ENCODE peak calls at places on chromosomes 5 and 9, in nine cellular contexts. One of them, this sample, is unnamed.

GRCh38 chr5:143057580-143057999 is 287.4 kb downstream of the ARHGAP26 start:
- DNase-seq in neural progenitor cell: no peak
- DNase-seq in PC-3: no peak
- DNase-seq in GM23338: no peak
- DNase-seq in SK-N-SH: no peak
- DNase-seq in HCT116: no peak
- DNase-seq in MM.1S: peak
- DNase-seq in hepatocyte: no peak
- DNase-seq in OCI-LY7: peak
- DNase-seq in this sample: peak

GRCh38 chr9:68482548-68482947 is 58.1 kb downstream of the TMEM252 start:
- DNase-seq in neural progenitor cell: no peak
- DNase-seq in PC-3: no peak
- DNase-seq in GM23338: no peak
- DNase-seq in SK-N-SH: no peak
- DNase-seq in HCT116: no peak
- DNase-seq in MM.1S: no peak
- DNase-seq in hepatocyte: no peak
- DNase-seq in OCI-LY7: no peak
- DNase-seq in this sample: peak

GRCh38 chr9:131801811-131802210 is 61.9 kb upstream of the RAPGEF1 start:
- DNase-seq in neural progenitor cell: peak
- DNase-seq in PC-3: no peak
- DNase-seq in GM23338: peak
- DNase-seq in SK-N-SH: no peak
- DNase-seq in HCT116: no peak
- DNase-seq in MM.1S: no peak
- DNase-seq in hepatocyte: no peak
- DNase-seq in OCI-LY7: no peak
- DNase-seq in this sample: no peak

GRCh38 chr5:151054713-151055112 is 26.1 kb downstream of the TNIP1 start:
- DNase-seq in neural progenitor cell: no peak
- DNase-seq in PC-3: peak
- DNase-seq in GM23338: no peak
- DNase-seq in SK-N-SH: no peak
- DNase-seq in HCT116: no peak
- DNase-seq in MM.1S: no peak
- DNase-seq in hepatocyte: no peak
- DNase-seq in OCI-LY7: no peak
- DNase-seq in this sample: no peak

GRCh38 chr5:57900356-57900944 is 417.8 kb upstream of the ACTBL2 start:
- DNase-seq in neural progenitor cell: no peak
- DNase-seq in PC-3: no peak
- DNase-seq in GM23338: no peak
- DNase-seq in SK-N-SH: no peak
- DNase-seq in HCT116: no peak
- DNase-seq in MM.1S: no peak
- DNase-seq in hepatocyte: no peak
- DNase-seq in OCI-LY7: no peak
- DNase-seq in this sample: no peak

GRCh38 chr9:112866662-112867274 is 23.9 kb downstream of the SLC46A2 start:
- DNase-seq in neural progenitor cell: peak
- DNase-seq in PC-3: peak
- DNase-seq in GM23338: peak
- DNase-seq in SK-N-SH: no peak
- DNase-seq in HCT116: peak
- DNase-seq in MM.1S: no peak
- DNase-seq in hepatocyte: no peak
- DNase-seq in OCI-LY7: no peak
- DNase-seq in this sample: peak

GRCh38 chr5:172417983-172418630 is 36.2 kb downstream of the SH3PXD2B start:
- DNase-seq in neural progenitor cell: no peak
- DNase-seq in PC-3: peak
- DNase-seq in GM23338: no peak
- DNase-seq in SK-N-SH: no peak
- DNase-seq in HCT116: no peak
- DNase-seq in MM.1S: no peak
- DNase-seq in hepatocyte: peak
- DNase-seq in OCI-LY7: no peak
- DNase-seq in this sample: peak

GRCh38 chr5:128984480-128984879 is 19.2 kb downstream of the SLC27A6 start:
- DNase-seq in neural progenitor cell: no peak
- DNase-seq in PC-3: no peak
- DNase-seq in GM23338: peak
- DNase-seq in SK-N-SH: no peak
- DNase-seq in HCT116: no peak
- DNase-seq in MM.1S: no peak
- DNase-seq in hepatocyte: no peak
- DNase-seq in OCI-LY7: no peak
- DNase-seq in this sample: no peak

GRCh38 chr5:32223972-32224608 is 50.0 kb upstream of the GOLPH3 start:
- DNase-seq in neural progenitor cell: peak
- DNase-seq in PC-3: peak
- DNase-seq in GM23338: peak
- DNase-seq in SK-N-SH: no peak
- DNase-seq in HCT116: peak
- DNase-seq in MM.1S: no peak
- DNase-seq in hepatocyte: peak
- DNase-seq in OCI-LY7: no peak
- DNase-seq in this sample: peak

GRCh38 chr5:138011991-138012390 is 20.9 kb downstream of the FAM13B start:
- DNase-seq in neural progenitor cell: no peak
- DNase-seq in PC-3: peak
- DNase-seq in GM23338: no peak
- DNase-seq in SK-N-SH: no peak
- DNase-seq in HCT116: no peak
- DNase-seq in MM.1S: no peak
- DNase-seq in hepatocyte: no peak
- DNase-seq in OCI-LY7: no peak
- DNase-seq in this sample: peak

GRCh38 chr5:72556351-72557146 is 49.3 kb upstream of the ZNF366 start:
- DNase-seq in neural progenitor cell: peak
- DNase-seq in PC-3: peak
- DNase-seq in GM23338: peak
- DNase-seq in SK-N-SH: no peak
- DNase-seq in HCT116: no peak
- DNase-seq in MM.1S: peak
- DNase-seq in hepatocyte: peak
- DNase-seq in OCI-LY7: peak
- DNase-seq in this sample: peak

GRCh38 chr5:158756873-158757272 is 342.8 kb downstream of the EBF1 start:
- DNase-seq in neural progenitor cell: peak
- DNase-seq in PC-3: no peak
- DNase-seq in GM23338: peak
- DNase-seq in SK-N-SH: no peak
- DNase-seq in HCT116: no peak
- DNase-seq in MM.1S: no peak
- DNase-seq in hepatocyte: no peak
- DNase-seq in OCI-LY7: peak
- DNase-seq in this sample: peak

GRCh38 chr9:34463098-34463900 is 4.7 kb downstream of the DNAI1 start:
- DNase-seq in neural progenitor cell: no peak
- DNase-seq in PC-3: peak
- DNase-seq in GM23338: no peak
- DNase-seq in SK-N-SH: peak
- DNase-seq in HCT116: peak
- DNase-seq in MM.1S: no peak
- DNase-seq in hepatocyte: no peak
- DNase-seq in OCI-LY7: no peak
- DNase-seq in this sample: peak

GRCh38 chr5:181133610-181134231 is 2.8 kb upstream of the OR2V1 start:
- DNase-seq in neural progenitor cell: no peak
- DNase-seq in PC-3: peak
- DNase-seq in GM23338: no peak
- DNase-seq in SK-N-SH: no peak
- DNase-seq in HCT116: peak
- DNase-seq in MM.1S: no peak
- DNase-seq in hepatocyte: peak
- DNase-seq in OCI-LY7: no peak
- DNase-seq in this sample: peak

GRCh38 chr9:117273612-117274011 is 141.2 kb downstream of the ASTN2 start:
- DNase-seq in neural progenitor cell: no peak
- DNase-seq in PC-3: no peak
- DNase-seq in GM23338: no peak
- DNase-seq in SK-N-SH: no peak
- DNase-seq in HCT116: no peak
- DNase-seq in MM.1S: no peak
- DNase-seq in hepatocyte: no peak
- DNase-seq in OCI-LY7: no peak
- DNase-seq in this sample: no peak
- TF ChIP-seq EZH2phosphoT487 in neural progenitor cell: no peak
- TF ChIP-seq EZH2phosphoT487 in PC-3: no peak
- TF ChIP-seq EZH2phosphoT487 in GM23338: no peak
- TF ChIP-seq EZH2phosphoT487 in SK-N-SH: no peak
- TF ChIP-seq EZH2phosphoT487 in HCT116: no peak
- TF ChIP-seq EZH2phosphoT487 in MM.1S: no peak
- TF ChIP-seq EZH2phosphoT487 in hepatocyte: no peak
- TF ChIP-seq EZH2phosphoT487 in OCI-LY7: no peak
- TF ChIP-seq EZH2phosphoT487 in this sample: no peak

DNA sequence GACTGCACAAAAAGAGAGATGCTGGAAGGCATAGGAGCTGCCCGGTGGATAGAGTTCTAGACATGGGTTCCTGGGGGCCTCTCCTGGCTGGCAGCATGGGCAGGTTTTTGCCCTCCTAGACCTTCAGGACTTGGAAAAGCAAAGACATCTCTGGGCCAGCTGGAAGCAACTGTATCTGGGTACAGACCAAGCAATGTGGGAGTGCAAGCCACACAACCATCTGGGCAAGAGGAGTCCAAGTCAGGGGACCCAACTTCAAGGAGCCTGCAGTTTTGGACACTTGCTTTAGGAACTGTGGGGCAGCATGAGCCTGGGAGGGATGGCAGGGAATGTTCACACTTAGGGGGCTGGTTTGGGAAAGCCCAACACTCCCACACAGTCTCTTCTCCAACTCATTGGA is 323.3 kb downstream of the GADD45G start:
- DNase-seq in neural progenitor cell: no peak
- DNase-seq in PC-3: no peak
- DNase-seq in GM23338: no peak
- DNase-seq in SK-N-SH: no peak
- DNase-seq in HCT116: no peak
- DNase-seq in MM.1S: no peak
- DNase-seq in hepatocyte: no peak
- DNase-seq in OCI-LY7: no peak
- DNase-seq in this sample: no peak
- H3K4me3 ChIP-seq in neural progenitor cell: no peak
- H3K4me3 ChIP-seq in PC-3: no peak
- H3K4me3 ChIP-seq in GM23338: no peak
- H3K4me3 ChIP-seq in SK-N-SH: no peak
- H3K4me3 ChIP-seq in HCT116: no peak
- H3K4me3 ChIP-seq in MM.1S: no peak
- H3K4me3 ChIP-seq in hepatocyte: no peak
- H3K4me3 ChIP-seq in OCI-LY7: no peak
- H3K4me3 ChIP-seq in this sample: no peak

GRCh38 chr5:165981721-165982120 is 2309.7 kb upstream of the WWC1 start:
- DNase-seq in neural progenitor cell: no peak
- DNase-seq in PC-3: no peak
- DNase-seq in GM23338: no peak
- DNase-seq in SK-N-SH: no peak
- DNase-seq in HCT116: no peak
- DNase-seq in MM.1S: no peak
- DNase-seq in hepatocyte: no peak
- DNase-seq in OCI-LY7: no peak
- DNase-seq in this sample: no peak
- TF ChIP-seq EZH2phosphoT487 in neural progenitor cell: no peak
- TF ChIP-seq EZH2phosphoT487 in PC-3: no peak
- TF ChIP-seq EZH2phosphoT487 in GM23338: no peak
- TF ChIP-seq EZH2phosphoT487 in SK-N-SH: no peak
- TF ChIP-seq EZH2phosphoT487 in HCT116: no peak
- TF ChIP-seq EZH2phosphoT487 in MM.1S: no peak
- TF ChIP-seq EZH2phosphoT487 in hepatocyte: no peak
- TF ChIP-seq EZH2phosphoT487 in OCI-LY7: no peak
- TF ChIP-seq EZH2phosphoT487 in this sample: no peak

DNA sequence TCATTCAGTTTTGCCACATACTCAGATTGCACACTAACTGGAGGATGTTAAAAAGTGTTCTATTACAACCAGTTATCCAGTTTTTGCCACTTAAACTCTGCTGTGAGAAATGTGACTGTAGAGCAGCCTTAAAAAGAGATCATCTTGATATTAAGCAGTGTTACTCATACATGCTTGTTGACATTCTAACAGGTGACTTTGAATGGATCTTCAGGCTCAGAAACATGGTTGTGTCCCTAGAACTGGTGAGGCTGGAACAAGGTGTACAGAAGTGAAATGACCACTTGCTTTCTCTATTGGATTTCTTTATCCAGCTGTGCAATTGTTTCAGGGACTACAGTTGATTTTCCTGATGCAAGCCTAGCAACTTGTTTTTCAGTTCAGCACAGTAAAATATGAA is 166.1 kb upstream of the CCDC152 start:
- DNase-seq in neural progenitor cell: no peak
- DNase-seq in PC-3: no peak
- DNase-seq in GM23338: no peak
- DNase-seq in SK-N-SH: no peak
- DNase-seq in HCT116: no peak
- DNase-seq in MM.1S: no peak
- DNase-seq in hepatocyte: no peak
- DNase-seq in OCI-LY7: no peak
- DNase-seq in this sample: no peak
- H3K4me3 ChIP-seq in neural progenitor cell: no peak
- H3K4me3 ChIP-seq in PC-3: no peak
- H3K4me3 ChIP-seq in GM23338: no peak
- H3K4me3 ChIP-seq in SK-N-SH: no peak
- H3K4me3 ChIP-seq in HCT116: no peak
- H3K4me3 ChIP-seq in MM.1S: no peak
- H3K4me3 ChIP-seq in hepatocyte: no peak
- H3K4me3 ChIP-seq in OCI-LY7: no peak
- H3K4me3 ChIP-seq in this sample: no peak

DNA sequence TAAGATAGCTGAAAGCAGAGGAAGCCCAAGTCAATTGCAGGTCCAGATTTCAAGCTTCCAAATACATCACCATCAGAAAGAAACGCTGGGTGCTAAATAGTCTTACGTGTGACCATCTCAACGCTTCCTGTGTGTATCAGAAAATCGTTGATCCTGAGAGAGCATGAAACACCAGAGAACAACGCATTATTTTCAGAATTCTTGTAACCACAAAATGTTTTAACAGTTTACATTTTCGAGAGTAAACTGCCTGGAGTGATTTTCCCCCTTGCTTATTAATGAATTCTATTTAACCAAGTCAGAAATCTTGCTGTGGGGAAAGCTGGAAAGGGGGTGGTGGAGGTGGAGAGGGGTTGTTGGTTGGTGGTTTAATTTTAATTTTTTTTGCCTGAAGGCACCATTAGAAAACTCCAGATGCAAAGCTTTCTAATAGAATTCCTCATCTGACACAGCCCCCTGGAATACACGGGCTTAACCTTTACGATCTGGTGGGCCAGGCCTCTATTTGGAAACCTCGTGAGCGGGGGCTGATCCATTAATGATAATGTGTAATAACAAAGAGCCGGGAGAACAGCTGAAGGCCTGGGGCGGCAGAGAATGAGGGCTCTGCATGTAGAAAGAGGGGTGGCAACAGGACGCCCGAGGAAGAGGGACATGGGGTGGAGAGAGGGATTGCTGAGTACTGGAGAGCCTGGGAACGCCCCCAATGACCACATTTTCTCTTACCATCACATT is 124.5 kb upstream of the NFIB start:
- DNase-seq in neural progenitor cell: no peak
- DNase-seq in PC-3: no peak
- DNase-seq in GM23338: no peak
- DNase-seq in SK-N-SH: peak
- DNase-seq in HCT116: no peak
- DNase-seq in MM.1S: no peak
- DNase-seq in hepatocyte: peak
- DNase-seq in OCI-LY7: no peak
- DNase-seq in this sample: no peak
- TF ChIP-seq EZH2phosphoT487 in neural progenitor cell: no peak
- TF ChIP-seq EZH2phosphoT487 in PC-3: no peak
- TF ChIP-seq EZH2phosphoT487 in GM23338: no peak
- TF ChIP-seq EZH2phosphoT487 in SK-N-SH: no peak
- TF ChIP-seq EZH2phosphoT487 in HCT116: no peak
- TF ChIP-seq EZH2phosphoT487 in MM.1S: no peak
- TF ChIP-seq EZH2phosphoT487 in hepatocyte: no peak
- TF ChIP-seq EZH2phosphoT487 in OCI-LY7: no peak
- TF ChIP-seq EZH2phosphoT487 in this sample: no peak